ENCODE peak calls at places on chromosomes 13 and 19, in four cellular contexts. One of them, this sample, is unnamed.

GRCh38 chr19:14554382-14554812 is 17.5 kb downstream of the NDUFB7 start:
- DNase-seq in breast epithelium: peak; percentile 51
- DNase-seq in BE2C: no peak
- DNase-seq in fibroblast of pulmonary artery: no peak
- DNase-seq in this sample: no peak

GRCh38 chr13:27919934-27920676 is at the start of gene PDX1:
- DNase-seq in breast epithelium: no peak
- DNase-seq in BE2C: peak; percentile 38
- DNase-seq in fibroblast of pulmonary artery: no peak
- DNase-seq in this sample: no peak

GRCh38 chr13:99750951-99751350 is 220.6 kb downstream of the ZIC5 start:
- DNase-seq in fibroblast of pulmonary artery: no peak
- DNase-seq in breast epithelium: no peak
- DNase-seq in BE2C: no peak
- DNase-seq in this sample: no peak

GRCh38 chr13:46388308-46388707 is 1.3 kb upstream of the RUBCNL start:
- DNase-seq in fibroblast of pulmonary artery: no peak
- DNase-seq in BE2C: no peak
- DNase-seq in breast epithelium: no peak
- DNase-seq in this sample: no peak

GRCh38 chr19:50979758-50980157 is 4.0 kb downstream of the KLK7 start:
- DNase-seq in BE2C: no peak
- DNase-seq in breast epithelium: no peak
- DNase-seq in fibroblast of pulmonary artery: no peak
- DNase-seq in this sample: no peak

GRCh38 chr19:5466814-5467291 is 11.6 kb downstream of the ZNRF4 start:
- DNase-seq in breast epithelium: no peak
- DNase-seq in BE2C: peak; percentile 40
- DNase-seq in fibroblast of pulmonary artery: no peak
- DNase-seq in this sample: no peak

GRCh38 chr19:4446801-4447200 is 10.8 kb downstream of the UBXN6 start:
- DNase-seq in breast epithelium: no peak
- DNase-seq in fibroblast of pulmonary artery: no peak
- DNase-seq in BE2C: no peak
- DNase-seq in this sample: no peak

GRCh38 chr19:53991224-53992113 is at the start of gene CACNG6:
- DNase-seq in breast epithelium: no peak
- DNase-seq in fibroblast of pulmonary artery: peak; percentile 49
- DNase-seq in BE2C: no peak
- DNase-seq in this sample: no peak

GRCh38 chr13:26442541-26442940 is 114.9 kb upstream of the WASF3 start:
- DNase-seq in fibroblast of pulmonary artery: peak; percentile 22
- DNase-seq in BE2C: no peak
- DNase-seq in breast epithelium: no peak
- DNase-seq in this sample: no peak

GRCh38 chr19:20247016-20247683 is 80.1 kb downstream of the ZNF486 start:
- DNase-seq in fibroblast of pulmonary artery: peak; percentile 18
- DNase-seq in BE2C: no peak
- DNase-seq in breast epithelium: no peak
- DNase-seq in this sample: no peak

GRCh38 chr13:39263531-39263930 is 225.3 kb downstream of the NHLRC3 start:
- DNase-seq in breast epithelium: no peak
- DNase-seq in fibroblast of pulmonary artery: no peak
- DNase-seq in BE2C: no peak
- DNase-seq in this sample: no peak

GRCh38 chr13:39268398-39268797 is 230.1 kb downstream of the NHLRC3 start:
- DNase-seq in BE2C: no peak
- DNase-seq in fibroblast of pulmonary artery: no peak
- DNase-seq in breast epithelium: no peak
- DNase-seq in this sample: no peak

GRCh38 chr13:39259371-39259770 is 221.1 kb downstream of the NHLRC3 start:
- DNase-seq in fibroblast of pulmonary artery: no peak
- DNase-seq in BE2C: no peak
- DNase-seq in breast epithelium: no peak
- DNase-seq in this sample: no peak

GRCh38 chr13:39266426-39266825 is 228.2 kb downstream of the NHLRC3 start:
- DNase-seq in BE2C: no peak
- DNase-seq in breast epithelium: no peak
- DNase-seq in fibroblast of pulmonary artery: no peak
- DNase-seq in this sample: no peak

GRCh38 chr13:39263033-39263432 is 224.8 kb downstream of the NHLRC3 start:
- DNase-seq in BE2C: peak; percentile 53
- DNase-seq in breast epithelium: no peak
- DNase-seq in fibroblast of pulmonary artery: peak; percentile 52
- DNase-seq in this sample: peak; percentile 29
- TF ChIP-seq CTCF in BE2C: peak; percentile 77
- TF ChIP-seq CTCF in breast epithelium: peak; percentile 66
- TF ChIP-seq CTCF in fibroblast of pulmonary artery: peak; percentile 74
- TF ChIP-seq CTCF in this sample: peak; percentile 77

GRCh38 chr19:55484571-55485438 is at the start of gene NAT14:
- DNase-seq in fibroblast of pulmonary artery: peak; percentile 61
- DNase-seq in BE2C: peak; percentile 86
- DNase-seq in breast epithelium: no peak
- DNase-seq in this sample: peak; percentile 98

GRCh38 chr19:55487884-55488687 is at the start of gene SSC5D:
- DNase-seq in BE2C: peak; percentile 41
- DNase-seq in fibroblast of pulmonary artery: peak; percentile 62
- DNase-seq in breast epithelium: no peak
- DNase-seq in this sample: no peak

GRCh38 chr19:55485439-55486011 is 537 bp downstream of the NAT14 start:
- DNase-seq in fibroblast of pulmonary artery: no peak
- DNase-seq in BE2C: peak; percentile 18
- DNase-seq in breast epithelium: no peak
- DNase-seq in this sample: no peak

GRCh38 chr19:55486971-55487883 is 1.0 kb upstream of the SSC5D start:
- DNase-seq in fibroblast of pulmonary artery: peak; percentile 93
- DNase-seq in BE2C: peak; percentile 58
- DNase-seq in breast epithelium: peak; percentile 68
- DNase-seq in this sample: no peak

GRCh38 chr19:55486043-55486970 is 1.3 kb downstream of the NAT14 start:
- DNase-seq in breast epithelium: no peak
- DNase-seq in BE2C: peak; percentile 51
- DNase-seq in fibroblast of pulmonary artery: no peak
- DNase-seq in this sample: no peak
- TF ChIP-seq CTCF in breast epithelium: no peak
- TF ChIP-seq CTCF in BE2C: peak; percentile 22
- TF ChIP-seq CTCF in fibroblast of pulmonary artery: no peak
- TF ChIP-seq CTCF in this sample: no peak

GRCh38 chr19:35511337-35511736 is 2.1 kb downstream of the DMKN start:
- DNase-seq in breast epithelium: no peak
- DNase-seq in BE2C: no peak
- DNase-seq in fibroblast of pulmonary artery: no peak
- DNase-seq in this sample: no peak

GRCh38 chr19:35509018-35509652 is 4.3 kb downstream of the DMKN start:
- DNase-seq in fibroblast of pulmonary artery: no peak
- DNase-seq in BE2C: no peak
- DNase-seq in breast epithelium: peak; percentile 68
- DNase-seq in this sample: no peak

GRCh38 chr19:35510626-35510964 is 2.9 kb downstream of the DMKN start:
- DNase-seq in breast epithelium: no peak
- DNase-seq in fibroblast of pulmonary artery: no peak
- DNase-seq in BE2C: no peak
- DNase-seq in this sample: no peak

GRCh38 chr19:35508129-35508528 is 5.3 kb downstream of the DMKN start:
- DNase-seq in fibroblast of pulmonary artery: no peak
- DNase-seq in breast epithelium: no peak
- DNase-seq in BE2C: no peak
- DNase-seq in this sample: no peak

GRCh38 chr19:35509861-35510625 is 3.4 kb downstream of the DMKN start:
- DNase-seq in BE2C: peak; percentile 78
- DNase-seq in fibroblast of pulmonary artery: peak; percentile 49
- DNase-seq in breast epithelium: peak; percentile 83
- DNase-seq in this sample: peak; percentile 89
- TF ChIP-seq CTCF in BE2C: peak; percentile 91
- TF ChIP-seq CTCF in fibroblast of pulmonary artery: peak; percentile 83
- TF ChIP-seq CTCF in breast epithelium: peak; percentile 96
- TF ChIP-seq CTCF in this sample: peak; percentile 66

GRCh38 chr19:10389863-10390262 is 9.5 kb upstream of the TYK2 start:
- DNase-seq in breast epithelium: no peak
- DNase-seq in BE2C: peak; percentile 53
- DNase-seq in fibroblast of pulmonary artery: peak; percentile 18
- DNase-seq in this sample: no peak
- TF ChIP-seq CTCF in breast epithelium: no peak
- TF ChIP-seq CTCF in BE2C: peak; percentile 40
- TF ChIP-seq CTCF in fibroblast of pulmonary artery: peak; percentile 14
- TF ChIP-seq CTCF in this sample: no peak

GRCh38 chr13:84894749-84895148 is 904.5 kb downstream of the SLITRK6 start:
- DNase-seq in BE2C: no peak
- DNase-seq in fibroblast of pulmonary artery: no peak
- DNase-seq in breast epithelium: no peak
- DNase-seq in this sample: no peak
- TF ChIP-seq CTCF in BE2C: no peak
- TF ChIP-seq CTCF in fibroblast of pulmonary artery: no peak
- TF ChIP-seq CTCF in breast epithelium: no peak
- TF ChIP-seq CTCF in this sample: no peak

GRCh38 chr13:108643646-108644353 is 14.4 kb downstream of the MYO16 start:
- DNase-seq in fibroblast of pulmonary artery: no peak
- DNase-seq in breast epithelium: no peak
- DNase-seq in BE2C: no peak
- DNase-seq in this sample: no peak
- TF ChIP-seq CTCF in fibroblast of pulmonary artery: no peak
- TF ChIP-seq CTCF in breast epithelium: no peak
- TF ChIP-seq CTCF in BE2C: no peak
- TF ChIP-seq CTCF in this sample: no peak

DNA sequence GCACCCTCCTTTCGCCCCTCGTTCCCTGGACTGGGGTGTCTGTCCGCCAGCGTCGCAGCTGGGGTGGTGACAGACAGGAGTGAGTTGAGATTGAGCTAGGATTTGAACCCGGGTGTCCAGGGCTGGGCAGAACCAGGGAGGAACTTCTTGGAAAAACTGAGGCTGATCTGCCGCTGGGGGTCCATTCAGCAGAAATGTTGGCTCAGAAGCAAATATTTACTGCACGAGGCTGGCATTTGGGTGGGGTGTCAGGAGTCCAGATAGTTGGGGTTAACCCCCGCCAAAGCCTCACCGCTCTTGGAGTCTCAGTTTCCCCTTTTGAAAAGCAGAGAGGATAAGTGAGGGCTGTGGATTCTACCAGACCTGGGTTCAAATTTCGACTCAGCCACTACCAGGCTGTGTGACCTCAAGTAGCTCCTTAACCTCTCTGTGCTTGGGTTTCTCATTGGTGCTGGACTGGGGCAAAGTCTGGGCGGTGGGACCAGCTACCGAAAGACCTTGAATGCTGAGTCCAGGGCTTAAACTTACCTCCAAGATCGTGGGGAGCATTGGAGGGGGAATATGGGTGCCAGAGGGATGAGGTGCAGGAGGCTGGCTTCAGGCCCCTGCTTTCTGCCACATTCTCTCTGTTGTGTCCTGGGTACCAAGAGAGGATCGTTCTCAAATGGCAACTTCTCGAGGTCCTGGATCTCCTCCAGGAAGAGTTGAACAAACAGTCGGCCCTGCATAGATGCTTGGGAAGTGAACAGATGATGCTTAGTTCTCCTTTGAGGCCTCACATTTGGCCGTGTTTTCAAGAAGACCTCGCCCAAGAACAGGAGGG is 21.1 kb downstream of the MAST3 start:
- DNase-seq in breast epithelium: no peak
- DNase-seq in fibroblast of pulmonary artery: peak; percentile 25
- DNase-seq in BE2C: no peak
- DNase-seq in this sample: no peak
- TF ChIP-seq CTCF in breast epithelium: no peak
- TF ChIP-seq CTCF in fibroblast of pulmonary artery: no peak
- TF ChIP-seq CTCF in BE2C: no peak
- TF ChIP-seq CTCF in this sample: no peak

GRCh38 chr13:66803013-66803739 is 427.0 kb downstream of the PCDH9 start:
- DNase-seq in BE2C: peak; percentile 17
- DNase-seq in breast epithelium: no peak
- DNase-seq in fibroblast of pulmonary artery: no peak
- DNase-seq in this sample: no peak
- TF ChIP-seq CTCF in BE2C: no peak
- TF ChIP-seq CTCF in breast epithelium: no peak
- TF ChIP-seq CTCF in fibroblast of pulmonary artery: no peak
- TF ChIP-seq CTCF in this sample: no peak